ENCODE peak calls at places on chromosomes 16 and 17, in seven cellular contexts. N is OCI-LY7, E is thyroid gland, W is mucosa of descending colon, R is lower leg skin, B is AG04449, M is fibroblast of lung. V is an unnamed sample.

GRCh38 chr16:12661656-12662172 is 142.0 kb downstream of the CPPED1 start:
- DNase-seq in E (peak; percentile 45), R (no peak), N (peak; percentile 65), W (no peak), B (no peak), M (peak; percentile 23), V (peak; percentile 38)

GRCh38 chr16:11007714-11008240 is 63.4 kb downstream of the CLEC16A start:
- DNase-seq in R (no peak), M (no peak), B (no peak), W (no peak), N (no peak), E (no peak), V (no peak)

GRCh38 chr16:24336491-24336890 is 80.4 kb downstream of the CACNG3 start:
- DNase-seq in W (no peak), R (no peak), N (no peak), M (no peak), E (no peak), B (no peak), V (no peak)

GRCh38 chr16:67407176-67407787 is 9.0 kb downstream of the ZDHHC1 start:
- DNase-seq in E (no peak), W (no peak), B (no peak), N (no peak), M (no peak), R (no peak), V (no peak)

GRCh38 chr17:49618112-49618611 is 42.5 kb downstream of the NXPH3 start:
- DNase-seq in N (no peak), R (no peak), E (no peak), W (no peak), M (no peak), B (no peak), V (no peak)

GRCh38 chr16:2056681-2057407 is 9.1 kb downstream of the TSC2 start:
- DNase-seq in R (no peak), E (peak; percentile 93), B (no peak), W (no peak), N (no peak), M (no peak), V (no peak)

GRCh38 chr17:75542728-75543336 is 17.3 kb downstream of the LLGL2 start:
- DNase-seq in B (no peak), W (peak; percentile 63), R (no peak), N (no peak), E (no peak), M (no peak), V (no peak)

GRCh38 chr17:27407916-27408846 is 48.1 kb upstream of the KSR1 start:
- DNase-seq in R (no peak), B (no peak), M (peak; percentile 65), W (no peak), N (no peak), E (peak; percentile 78), V (peak; percentile 9)

GRCh38 chr17:27310548-27311110 is 16.7 kb downstream of the WSB1 start:
- DNase-seq in B (no peak), W (no peak), N (no peak), R (no peak), E (no peak), M (no peak), V (no peak)

GRCh38 chr17:74037320-74037719 is 166.2 kb upstream of the RPL38 start:
- DNase-seq in B (no peak), W (no peak), N (no peak), R (peak; percentile 66), E (peak; percentile 79), M (no peak), V (peak; percentile 52)

GRCh38 chr16:70602831-70603230 is 43.5 kb upstream of the IL34 start:
- DNase-seq in W (no peak), B (no peak), N (no peak), M (no peak), R (no peak), E (no peak), V (no peak)
- TF ChIP-seq CTCF in W (no peak), B (no peak), N (no peak), M (no peak), R (no peak), E (no peak), V (no peak)

GRCh38 chr16:88472042-88472441 is 19.0 kb downstream of the ZFPM1 start:
- DNase-seq in E (no peak), M (no peak), W (no peak), B (no peak), R (no peak), N (no peak), V (no peak)

GRCh38 chr16:88471115-88471514 is 18.0 kb downstream of the ZFPM1 start:
- DNase-seq in E (no peak), W (no peak), N (no peak), M (no peak), B (no peak), R (no peak), V (no peak)

GRCh38 chr16:88468289-88469129 is 15.4 kb downstream of the ZFPM1 start:
- DNase-seq in N (peak; percentile 41), B (no peak), E (no peak), W (no peak), M (peak; percentile 22), R (no peak), V (no peak)

GRCh38 chr16:88471575-88471974 is 18.5 kb downstream of the ZFPM1 start:
- DNase-seq in M (no peak), E (no peak), W (no peak), R (no peak), N (no peak), B (no peak), V (no peak)

GRCh38 chr16:88469615-88470395 is 16.7 kb downstream of the ZFPM1 start:
- DNase-seq in E (no peak), B (no peak), W (no peak), N (no peak), R (no peak), M (no peak), V (no peak)
- TF ChIP-seq CTCF in E (no peak), B (no peak), W (no peak), N (no peak), R (no peak), M (no peak), V (no peak)

DNA sequence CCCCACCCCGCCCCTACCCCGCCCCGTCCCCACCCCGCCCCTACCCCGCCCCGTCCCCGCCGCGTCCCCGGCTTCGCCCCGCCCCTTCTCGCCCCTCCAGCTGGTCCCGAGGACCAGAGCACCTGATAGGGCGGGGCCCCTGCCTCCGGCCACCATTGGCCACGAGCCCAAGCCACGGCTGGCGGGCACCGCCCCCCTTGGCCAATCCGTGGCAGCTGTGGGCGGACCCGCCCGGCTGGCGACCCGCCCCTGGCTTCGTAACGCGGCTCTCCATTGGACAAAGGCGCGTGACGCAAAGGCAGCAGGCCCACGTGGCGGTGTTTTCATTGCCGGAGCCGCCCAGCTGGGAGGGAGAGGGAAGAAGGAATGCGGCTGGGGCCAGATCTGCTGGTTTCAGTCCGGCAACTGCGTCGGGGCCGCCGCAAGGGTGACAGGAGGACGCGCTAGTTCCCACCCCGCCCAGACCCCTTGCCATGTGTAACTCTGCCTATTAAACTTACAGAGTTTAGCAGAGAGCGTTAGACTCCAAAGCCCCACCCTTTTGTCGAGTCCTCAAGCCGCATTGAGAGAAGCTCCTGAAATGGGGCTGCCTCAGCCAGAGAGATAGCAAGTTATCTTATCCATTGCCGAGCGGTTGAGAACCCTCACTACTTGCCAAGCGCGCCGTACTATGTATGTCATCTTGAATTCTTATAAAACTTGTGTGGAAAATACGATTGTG is 403 bp upstream of the WIPI1 start:
- DNase-seq in B (peak; percentile 85), W (peak; percentile 100), M (peak; percentile 98), N (peak; percentile 100), R (peak; percentile 99), E (peak; percentile 99), V (peak; percentile 99)
- TF ChIP-seq CTCF in B (no peak), W (no peak), M (no peak), N (no peak), R (no peak), E (no peak), V (no peak)

GRCh38 chr16:84742561-84743200 is 42.9 kb downstream of the USP10 start:
- DNase-seq in E (no peak), B (no peak), W (no peak), R (no peak), M (no peak), N (no peak), V (no peak)

GRCh38 chr16:84749072-84749471 is 49.3 kb downstream of the USP10 start:
- DNase-seq in N (no peak), B (no peak), R (no peak), W (no peak), E (no peak), M (no peak), V (no peak)

GRCh38 chr16:84746231-84746630 is 46.4 kb downstream of the USP10 start:
- DNase-seq in M (no peak), R (no peak), W (no peak), B (no peak), N (no peak), E (no peak), V (no peak)

GRCh38 chr16:84749815-84750214 is 50.0 kb downstream of the USP10 start:
- DNase-seq in E (no peak), R (no peak), W (no peak), N (no peak), B (no peak), M (peak; percentile 54), V (no peak)

GRCh38 chr16:84746875-84747274 is 47.1 kb downstream of the USP10 start:
- DNase-seq in E (no peak), N (peak; percentile 19), M (no peak), R (no peak), W (no peak), B (no peak), V (no peak)
- TF ChIP-seq CTCF in E (no peak), N (peak; percentile 70), M (peak; percentile 17), R (no peak), W (no peak), B (peak; percentile 18), V (no peak)

DNA sequence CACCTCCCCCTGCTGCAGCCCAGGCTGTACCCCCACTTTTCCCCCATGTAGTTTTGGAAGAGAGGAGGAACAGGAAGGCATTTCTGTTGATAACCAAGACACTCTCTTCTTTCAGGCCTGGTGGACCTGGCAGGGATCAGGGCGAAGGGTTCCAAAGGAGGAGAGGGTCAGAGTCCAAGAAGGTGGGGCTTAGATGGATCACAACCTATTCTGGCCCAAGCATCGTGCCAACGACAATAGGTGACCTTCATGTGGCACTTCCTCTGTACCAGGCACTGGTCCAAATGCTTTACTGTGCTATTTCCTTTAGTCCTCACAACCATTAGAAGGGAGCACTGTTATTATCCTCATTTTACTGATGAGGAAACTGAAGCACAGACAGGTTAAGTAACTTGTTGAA is 84.3 kb downstream of the TMEM132E start:
- DNase-seq in R (no peak), N (no peak), E (no peak), B (no peak), M (no peak), W (no peak), V (no peak)
- TF ChIP-seq CTCF in R (no peak), N (no peak), E (no peak), B (no peak), M (no peak), W (no peak), V (no peak)

GRCh38 chr17:17844500-17844899 is 7.7 kb upstream of the SREBF1 start:
- DNase-seq in B (no peak), M (no peak), W (no peak), N (no peak), R (no peak), E (no peak), V (no peak)
- TF ChIP-seq CTCF in B (no peak), M (no peak), W (no peak), N (no peak), R (no peak), E (no peak), V (no peak)